ENCODE peak calls at places on chromosomes 6 and 20, in eight cellular contexts. R, F, A, H, W, Q, T and G are unnamed samples.

GRCh38 chr20:38973546-38974120 is 11.5 kb downstream of the DHX35 start:
- DNase-seq in R (no peak), F (no peak), A (peak; percentile 36), Q (no peak), T (peak; percentile 40), W (no peak), H (no peak), G (no peak)

GRCh38 chr6:156731436-156731835 is 45.7 kb upstream of the ARID1B start:
- DNase-seq in W (no peak), Q (peak; percentile 63), H (no peak), R (no peak), F (peak; percentile 27), T (peak; percentile 54), A (peak; percentile 21), G (no peak)

GRCh38 chr6:134835998-134836397 is 113.9 kb downstream of the ALDH8A1 start:
- DNase-seq in T (no peak), A (peak; percentile 62), F (no peak), W (no peak), Q (no peak), H (no peak), R (no peak), G (no peak)

GRCh38 chr6:24951831-24952299 is 16.1 kb upstream of the RIPOR2 start:
- DNase-seq in H (no peak), A (no peak), W (no peak), F (no peak), R (no peak), Q (no peak), T (no peak), G (no peak)

GRCh38 chr6:32415521-32416019 is 8.6 kb upstream of the BTNL2 start:
- DNase-seq in H (peak; percentile 84), R (peak; percentile 78), F (no peak), T (peak; percentile 87), A (peak; percentile 83), W (peak; percentile 72), Q (peak; percentile 86), G (peak; percentile 65)

GRCh38 chr20:35311409-35311808 is 19.2 kb upstream of the FAM83C start:
- DNase-seq in Q (no peak), W (no peak), A (no peak), R (no peak), H (no peak), T (peak; percentile 94), F (peak; percentile 52), G (no peak)

GRCh38 chr20:25623225-25623735 is 534 bp downstream of the NANP start:
- DNase-seq in H (peak; percentile 15), T (peak; percentile 32), A (peak; percentile 47), R (peak; percentile 57), F (no peak), Q (peak; percentile 41), W (no peak), G (peak; percentile 46)

GRCh38 chr6:16947461-16948159 is 154.2 kb upstream of the STMND1 start:
- DNase-seq in W (no peak), Q (peak; percentile 7), F (peak; percentile 45), R (no peak), T (peak; percentile 86), H (no peak), A (peak; percentile 96), G (no peak)

GRCh38 chr6:49639177-49639817 is 2.7 kb upstream of the RHAG start:
- DNase-seq in W (no peak), T (no peak), F (no peak), Q (no peak), A (no peak), R (no peak), H (no peak), G (no peak)

GRCh38 chr20:8116067-8116811 is 15.8 kb upstream of the PLCB1 start:
- DNase-seq in A (peak; percentile 64), Q (no peak), H (no peak), W (no peak), T (no peak), F (no peak), R (no peak), G (no peak)

GRCh38 chr20:37396520-37397075 is 50.7 kb downstream of the SRC start:
- DNase-seq in F (no peak), Q (peak; percentile 96), T (no peak), H (no peak), R (no peak), W (no peak), A (no peak), G (no peak)

GRCh38 chr6:35148167-35148741 is 7.1 kb upstream of the TCP11 start:
- DNase-seq in Q (peak; percentile 95), H (no peak), W (no peak), R (no peak), T (peak; percentile 84), F (no peak), A (peak; percentile 46), G (no peak)

GRCh38 chr20:45890997-45891983 is at the start of the genes CTSA and NEURL2:
- DNase-seq in Q (peak; percentile 87), A (peak; percentile 96), R (peak; percentile 97), T (peak; percentile 87), W (peak; percentile 93), F (no peak), H (peak; percentile 91), G (peak; percentile 96)

GRCh38 chr6:73121421-73121993 is 103.8 kb downstream of the KHDC1L start:
- DNase-seq in A (peak; percentile 65), Q (no peak), F (peak; percentile 90), W (no peak), H (no peak), R (no peak), T (peak; percentile 79), G (no peak)

GRCh38 chr6:49366539-49366938 is 96.5 kb downstream of the MMUT start:
- DNase-seq in F (no peak), R (no peak), A (no peak), H (no peak), T (no peak), W (no peak), Q (no peak), G (no peak)

GRCh38 chr6:118748311-118749062 is 97.1 kb upstream of the CEP85L start:
- DNase-seq in W (no peak), T (peak; percentile 30), R (peak; percentile 85), A (peak; percentile 38), H (no peak), Q (peak; percentile 26), F (no peak), G (no peak)

GRCh38 chr20:7038029-7038428 is 270.5 kb downstream of the BMP2 start:
- DNase-seq in Q (no peak), W (no peak), F (peak; percentile 23), A (no peak), R (no peak), H (no peak), T (no peak), G (no peak)

GRCh38 chr20:53833333-53834043 is 236.9 kb downstream of the BCAS1 start:
- DNase-seq in F (no peak), Q (no peak), R (no peak), T (no peak), A (no peak), W (no peak), H (no peak), G (no peak)

GRCh38 chr6:48087448-48087847 is 23.5 kb downstream of the PTCHD4 start:
- DNase-seq in A (peak; percentile 71), Q (no peak), T (peak; percentile 68), F (no peak), R (no peak), W (no peak), H (peak; percentile 7), G (no peak)

GRCh38 chr20:10855778-10856177 is 182.0 kb upstream of the JAG1 start:
- DNase-seq in F (no peak), A (no peak), W (no peak), T (no peak), R (no peak), Q (no peak), H (no peak), G (no peak)
- H3K27ac ChIP-seq in F (no peak overlapping the region), A (no peak overlapping the region), W (no peak overlapping the region), T (no peak overlapping the region), R (no peak overlapping the region), Q (no peak overlapping the region), H (no peak overlapping the region), G (no peak overlapping the region)

GRCh38 chr20:49682798-49683197 is 30.9 kb downstream of the B4GALT5 start:
- DNase-seq in H (no peak), T (no peak), A (no peak), W (no peak), R (no peak), F (no peak), Q (no peak), G (no peak)

GRCh38 chr20:49685161-49685601 is 28.5 kb downstream of the B4GALT5 start:
- DNase-seq in Q (no peak), F (no peak), H (no peak), W (no peak), T (no peak), R (no peak), A (no peak), G (no peak)

GRCh38 chr20:49684335-49684997 is 29.2 kb downstream of the B4GALT5 start:
- DNase-seq in T (no peak), Q (no peak), A (no peak), F (no peak), W (no peak), H (no peak), R (no peak), G (no peak)

GRCh38 chr20:49687595-49688567 is 25.8 kb downstream of the B4GALT5 start:
- DNase-seq in R (no peak), T (no peak), A (no peak), F (no peak), Q (peak; percentile 81), H (no peak), W (no peak), G (no peak)

GRCh38 chr20:49685809-49686208 is 27.9 kb downstream of the B4GALT5 start:
- DNase-seq in F (no peak), T (peak; percentile 49), Q (no peak), R (no peak), W (no peak), A (peak; percentile 74), H (no peak), G (no peak)
- H3K4me1 ChIP-seq in F (peaks cover 12% of the 10 kb centered on the region), T (peaks cover 34% of the 10 kb centered on the region), Q (peaks cover 64% of the 10 kb centered on the region), R (peaks cover 79% of the 10 kb centered on the region), W (no peaks in the 10 kb centered on the region), A (peaks cover 19% of the 10 kb centered on the region), H (peaks cover 45% of the 10 kb centered on the region), G (peaks cover 26% of the 10 kb centered on the region)

DNA sequence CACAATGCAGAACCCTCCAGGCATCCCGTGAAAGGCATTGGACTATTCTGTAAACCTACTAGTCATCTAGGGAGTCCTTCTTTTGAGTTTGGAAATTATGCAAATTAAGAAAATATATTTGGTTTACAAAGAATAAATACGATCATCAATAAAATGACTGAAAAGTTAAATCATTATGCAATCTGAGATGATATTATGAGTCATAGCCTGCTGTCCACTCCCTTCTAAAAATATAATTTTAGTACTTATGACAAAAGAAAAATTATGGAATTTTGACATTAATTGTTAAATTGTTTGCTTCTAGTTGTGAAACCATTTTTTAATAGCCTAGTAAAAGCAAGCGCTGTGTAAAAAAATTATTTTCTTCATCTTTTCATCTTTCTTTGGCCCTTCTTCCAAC is 599.9 kb downstream of the COL12A1 start:
- DNase-seq in F (no peak), T (peak; percentile 3), W (no peak), R (no peak), A (no peak), H (no peak), Q (no peak), G (no peak)
- H3K27ac ChIP-seq in F (no peak overlapping the region), T (peak overlapping the region; percentile 73), W (peak overlapping the region; percentile 33), R (peak overlapping the region; percentile 24), A (no peak overlapping the region), H (no peak overlapping the region), Q (no peak overlapping the region), G (peak overlapping the region; percentile 47)

DNA sequence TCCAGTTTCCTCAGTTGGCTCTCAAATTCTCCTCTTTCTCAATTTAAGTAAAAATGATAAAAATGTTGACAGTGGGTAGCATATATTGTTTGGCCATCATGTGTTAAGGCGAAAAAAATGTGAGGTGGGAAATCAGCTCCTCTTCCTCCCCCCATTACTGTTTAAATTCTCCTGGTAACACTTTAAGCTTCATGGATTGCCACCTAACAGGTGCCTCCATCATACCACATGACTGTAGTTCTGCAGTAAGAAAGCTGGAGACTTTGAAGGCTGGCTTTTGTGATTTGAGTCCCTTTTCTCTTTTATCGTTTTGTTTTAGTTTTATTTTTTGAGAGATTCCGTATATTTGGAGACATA is 1.2 kb downstream of the ZFAND3 start:
- DNase-seq in H (peak; percentile 14), R (no peak), T (peak; percentile 7), W (no peak), Q (no peak), A (no peak), F (no peak), G (no peak)
- H3K4me1 ChIP-seq in H (peaks cover 18% of the 10 kb centered on the region), R (peaks cover 45% of the 10 kb centered on the region), T (peaks cover 36% of the 10 kb centered on the region), W (no peaks in the 10 kb centered on the region), Q (peaks cover 42% of the 10 kb centered on the region), A (peaks cover 24% of the 10 kb centered on the region), F (peaks cover 12% of the 10 kb centered on the region), G (peaks cover 28% of the 10 kb centered on the region)